ENCODE peak calls at places on chromosomes 13 and 19, in six cellular contexts. T is upper lobe of right lung, B is PC-9, J is pancreas, Z is uterus, H is heart right ventricle. R is an unnamed sample. For H3K27me3, the result is how much of the 10 kb centered on the place peaks cover.

GRCh38 chr13:112579310-112579843 is 8.6 kb downstream of the TUBGCP3 start:
- DNase-seq in Z (no peak), B (no peak), J (no peak), T (no peak), H (no peak), R (no peak)

GRCh38 chr13:35475960-35476943 is at the start of gene MAB21L1:
- DNase-seq in J (no peak), T (no peak), H (peak), Z (no peak), B (no peak), R (no peak)

GRCh38 chr19:55866521-55866920 is 30.2 kb downstream of the NLRP4 start:
- DNase-seq in Z (no peak), J (no peak), T (no peak), B (peak), H (no peak), R (no peak)

GRCh38 chr13:49858183-49858856 is 65.8 kb upstream of the KPNA3 start:
- DNase-seq in T (no peak), H (no peak), B (peak), Z (no peak), J (no peak), R (no peak)

GRCh38 chr19:2423913-2424685 is 3.3 kb downstream of the TIMM13 start:
- DNase-seq in Z (no peak), J (no peak), T (no peak), H (no peak), B (no peak), R (no peak)

GRCh38 chr19:20664917-20665781 is 3.8 kb upstream of the ZNF626 start:
- DNase-seq in T (peak), B (no peak), H (peak), J (peak), Z (peak), R (no peak)

GRCh38 chr19:50495020-50495531 is 15.9 kb downstream of the JOSD2 start:
- DNase-seq in B (no peak), H (no peak), J (no peak), Z (no peak), T (no peak), R (no peak)

GRCh38 chr19:19181614-19182013 is 10.3 kb downstream of the BORCS8 start:
- DNase-seq in T (no peak), H (no peak), Z (no peak), J (no peak), B (no peak), R (no peak)

GRCh38 chr19:38617283-38617763 is 430 bp downstream of the MAP4K1 start:
- DNase-seq in B (no peak), Z (no peak), J (peak), H (no peak), T (no peak), R (no peak)
- H3K4me3 ChIP-seq in B (no peak), Z (no peak), J (no peak), H (peak), T (peak), R (no peak)

GRCh38 chr13:44908266-44908665 is 81.0 kb downstream of the NUFIP1 start:
- DNase-seq in B (no peak), H (no peak), Z (no peak), T (no peak), J (no peak), R (no peak)

GRCh38 chr13:44906230-44906629 is 83.0 kb downstream of the NUFIP1 start:
- DNase-seq in T (no peak), J (no peak), B (no peak), H (no peak), Z (no peak), R (no peak)

GRCh38 chr13:44904982-44905381 is 84.3 kb downstream of the NUFIP1 start:
- DNase-seq in H (peak), T (no peak), Z (peak), B (peak), J (no peak), R (peak)

GRCh38 chr13:44908712-44909111 is 80.6 kb downstream of the NUFIP1 start:
- DNase-seq in T (no peak), Z (no peak), J (no peak), H (no peak), B (no peak), R (no peak)

DNA sequence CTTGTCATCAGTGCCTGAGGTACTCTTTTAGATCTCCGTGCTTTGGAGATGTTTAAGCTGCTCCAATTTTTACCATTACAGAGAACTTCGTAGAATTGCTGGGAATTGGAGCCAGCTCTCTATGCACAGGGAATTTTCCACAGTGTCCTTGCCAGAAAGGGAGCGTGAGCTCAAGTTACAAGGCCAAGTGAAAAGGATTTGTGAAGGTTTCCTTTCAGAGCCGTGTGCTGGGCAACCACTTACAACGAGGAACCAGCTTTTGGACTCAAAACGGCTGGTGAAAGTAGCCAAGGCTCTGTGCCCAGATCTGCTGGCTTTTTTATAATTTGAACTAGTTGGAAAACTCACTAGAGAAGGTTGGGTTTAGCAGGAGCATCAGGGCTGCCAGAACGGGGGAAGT is 82.5 kb downstream of the NUFIP1 start:
- DNase-seq in Z (peak), T (no peak), J (no peak), B (no peak), H (no peak), R (no peak)
- H3K27me3 ChIP-seq in Z (under half), T (under half), J (under half), B (under half), H (under half), R (under half)

GRCh38 chr13:110850006-110850405 is 64.9 kb downstream of the ANKRD10 start:
- DNase-seq in H (no peak), J (no peak), B (no peak), Z (no peak), T (no peak), R (no peak)
- H3K27ac ChIP-seq in H (no peak), J (no peak), B (no peak), Z (peak), T (no peak), R (no peak)

GRCh38 chr13:95153647-95154405 is 147.4 kb downstream of the ABCC4 start:
- DNase-seq in H (no peak), J (no peak), Z (no peak), T (no peak), B (no peak), R (no peak)
- H3K4me3 ChIP-seq in H (no peak), J (no peak), Z (no peak), T (no peak), B (no peak), R (no peak)